ENCODE peak calls at places on chromosomes 4 and X, in seven cellular contexts. One of them, this sample, is unnamed.

GRCh38 chr4:26051278-26051677 is 137.3 kb downstream of the SMIM20 start:
- DNase-seq in upper lobe of left lung: no peak
- DNase-seq in fibroblast of mammary gland: no peak
- DNase-seq in psoas muscle: no peak
- DNase-seq in HCT116: no peak
- DNase-seq in HL-60: no peak
- DNase-seq in MM.1S: no peak
- DNase-seq in this sample: no peak

GRCh38 chrX:23525531-23525930 is 141.8 kb upstream of the PRDX4 start:
- DNase-seq in upper lobe of left lung: no peak
- DNase-seq in fibroblast of mammary gland: no peak
- DNase-seq in psoas muscle: no peak
- DNase-seq in HCT116: no peak
- DNase-seq in HL-60: no peak
- DNase-seq in MM.1S: no peak
- DNase-seq in this sample: no peak

GRCh38 chr4:25792200-25792791 is 70.5 kb downstream of the SEL1L3 start:
- DNase-seq in upper lobe of left lung: peak; percentile 61
- DNase-seq in fibroblast of mammary gland: no peak
- DNase-seq in psoas muscle: no peak
- DNase-seq in HCT116: peak; percentile 51
- DNase-seq in HL-60: peak; percentile 26
- DNase-seq in MM.1S: no peak
- DNase-seq in this sample: no peak

GRCh38 chr4:100682477-100683218 is 164.8 kb upstream of the EMCN start:
- DNase-seq in upper lobe of left lung: no peak
- DNase-seq in fibroblast of mammary gland: no peak
- DNase-seq in psoas muscle: no peak
- DNase-seq in HCT116: no peak
- DNase-seq in HL-60: no peak
- DNase-seq in MM.1S: no peak
- DNase-seq in this sample: no peak

GRCh38 chrX:101357166-101357795 is 8.7 kb upstream of the TIMM8A start:
- DNase-seq in upper lobe of left lung: no peak
- DNase-seq in fibroblast of mammary gland: peak; percentile 19
- DNase-seq in psoas muscle: no peak
- DNase-seq in HCT116: peak; percentile 18
- DNase-seq in HL-60: no peak
- DNase-seq in MM.1S: peak; percentile 33
- DNase-seq in this sample: no peak

GRCh38 chr4:143538979-143539669 is 25.6 kb downstream of the SMARCA5 start:
- DNase-seq in upper lobe of left lung: no peak
- DNase-seq in fibroblast of mammary gland: no peak
- DNase-seq in psoas muscle: no peak
- DNase-seq in HCT116: no peak
- DNase-seq in HL-60: no peak
- DNase-seq in MM.1S: peak; percentile 50
- DNase-seq in this sample: no peak

GRCh38 chr4:185017964-185018772 is at the start of gene HELT:
- DNase-seq in upper lobe of left lung: no peak
- DNase-seq in fibroblast of mammary gland: no peak
- DNase-seq in psoas muscle: no peak
- DNase-seq in HCT116: no peak
- DNase-seq in HL-60: no peak
- DNase-seq in MM.1S: no peak
- DNase-seq in this sample: no peak

GRCh38 chrX:153651540-153652079 is 4.6 kb downstream of the DUSP9 start:
- DNase-seq in upper lobe of left lung: no peak
- DNase-seq in fibroblast of mammary gland: no peak
- DNase-seq in psoas muscle: no peak
- DNase-seq in HCT116: no peak
- DNase-seq in HL-60: peak; percentile 13
- DNase-seq in MM.1S: no peak
- DNase-seq in this sample: no peak

GRCh38 chr4:119046263-119046662 is 89.4 kb upstream of the MYOZ2 start:
- DNase-seq in upper lobe of left lung: peak; percentile 68
- DNase-seq in fibroblast of mammary gland: no peak
- DNase-seq in psoas muscle: peak; percentile 80
- DNase-seq in HCT116: no peak
- DNase-seq in HL-60: no peak
- DNase-seq in MM.1S: peak; percentile 83
- DNase-seq in this sample: no peak

GRCh38 chrX:119236599-119237525 is 777 bp downstream of the PGRMC1 start:
- DNase-seq in upper lobe of left lung: peak; percentile 30
- DNase-seq in fibroblast of mammary gland: peak; percentile 68
- DNase-seq in psoas muscle: peak; percentile 24
- DNase-seq in HCT116: no peak
- DNase-seq in HL-60: peak; percentile 4
- DNase-seq in MM.1S: peak; percentile 28
- DNase-seq in this sample: no peak

GRCh38 chrX:20382518-20383291 is 116.0 kb upstream of the RPS6KA3 start:
- DNase-seq in upper lobe of left lung: no peak
- DNase-seq in fibroblast of mammary gland: no peak
- DNase-seq in psoas muscle: no peak
- DNase-seq in HCT116: no peak
- DNase-seq in HL-60: no peak
- DNase-seq in MM.1S: no peak
- DNase-seq in this sample: no peak

GRCh38 chrX:46582964-46583363 is 9.4 kb downstream of the CHST7 start:
- DNase-seq in upper lobe of left lung: no peak
- DNase-seq in fibroblast of mammary gland: peak; percentile 86
- DNase-seq in psoas muscle: no peak
- DNase-seq in HCT116: no peak
- DNase-seq in HL-60: no peak
- DNase-seq in MM.1S: no peak
- DNase-seq in this sample: peak; percentile 73

GRCh38 chr4:118410143-118410542 is 57.3 kb upstream of the PRSS12 start:
- DNase-seq in upper lobe of left lung: no peak
- DNase-seq in fibroblast of mammary gland: peak; percentile 55
- DNase-seq in psoas muscle: no peak
- DNase-seq in HCT116: no peak
- DNase-seq in HL-60: no peak
- DNase-seq in MM.1S: no peak
- DNase-seq in this sample: no peak

GRCh38 chr4:87188932-87189331 is 31.5 kb downstream of the KLHL8 start:
- DNase-seq in upper lobe of left lung: no peak
- DNase-seq in fibroblast of mammary gland: no peak
- DNase-seq in psoas muscle: no peak
- DNase-seq in HCT116: no peak
- DNase-seq in HL-60: peak; percentile 61
- DNase-seq in MM.1S: no peak
- DNase-seq in this sample: no peak

GRCh38 chr4:38266616-38267015 is 306.4 kb downstream of the PTTG2 start:
- DNase-seq in upper lobe of left lung: no peak
- DNase-seq in fibroblast of mammary gland: peak; percentile 32
- DNase-seq in psoas muscle: no peak
- DNase-seq in HCT116: peak; percentile 35
- DNase-seq in HL-60: no peak
- DNase-seq in MM.1S: no peak
- DNase-seq in this sample: no peak

GRCh38 chr4:8656711-8657380 is 64.3 kb downstream of the CPZ start:
- DNase-seq in upper lobe of left lung: no peak
- DNase-seq in fibroblast of mammary gland: no peak
- DNase-seq in psoas muscle: no peak
- DNase-seq in HCT116: no peak
- DNase-seq in HL-60: no peak
- DNase-seq in MM.1S: no peak
- DNase-seq in this sample: no peak

GRCh38 chr4:41384992-41385391 is 128.3 kb downstream of the UCHL1 start:
- DNase-seq in upper lobe of left lung: peak; percentile 81
- DNase-seq in fibroblast of mammary gland: no peak
- DNase-seq in psoas muscle: peak; percentile 66
- DNase-seq in HCT116: no peak
- DNase-seq in HL-60: no peak
- DNase-seq in MM.1S: no peak
- DNase-seq in this sample: no peak

GRCh38 chrX:104370089-104370488 is 115.4 kb upstream of the ESX1 start:
- DNase-seq in upper lobe of left lung: no peak
- DNase-seq in fibroblast of mammary gland: peak; percentile 18
- DNase-seq in psoas muscle: no peak
- DNase-seq in HCT116: peak; percentile 26
- DNase-seq in HL-60: no peak
- DNase-seq in MM.1S: no peak
- DNase-seq in this sample: no peak

GRCh38 chr4:59956366-59956765 is 1243.8 kb upstream of the ADGRL3 start:
- DNase-seq in upper lobe of left lung: no peak
- DNase-seq in fibroblast of mammary gland: no peak
- DNase-seq in psoas muscle: no peak
- DNase-seq in HCT116: no peak
- DNase-seq in HL-60: no peak
- DNase-seq in MM.1S: no peak
- DNase-seq in this sample: no peak

DNA sequence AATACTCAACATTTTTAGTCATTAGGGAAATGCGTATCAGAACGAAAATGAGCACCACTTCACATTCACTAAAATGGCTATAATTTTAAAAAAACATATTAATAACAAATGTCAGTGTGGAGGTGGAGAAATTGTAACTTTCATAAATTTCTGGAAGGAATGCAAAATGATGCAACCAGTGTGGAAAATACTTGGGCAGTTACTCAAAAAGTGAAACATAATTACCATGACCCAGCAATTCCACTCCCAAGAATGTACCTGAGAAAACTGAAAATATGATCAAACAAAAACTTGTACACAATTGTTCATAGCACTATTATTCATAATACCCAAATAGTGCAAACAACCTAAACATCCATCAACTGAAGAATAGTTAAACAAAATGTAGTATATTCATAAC is 76.1 kb upstream of the FAM241A start:
- DNase-seq in upper lobe of left lung: no peak
- DNase-seq in fibroblast of mammary gland: no peak
- DNase-seq in psoas muscle: no peak
- DNase-seq in HCT116: no peak
- DNase-seq in HL-60: no peak
- DNase-seq in MM.1S: no peak
- DNase-seq in this sample: no peak
- TF ChIP-seq CTCF in upper lobe of left lung: no peak
- TF ChIP-seq CTCF in fibroblast of mammary gland: no peak
- TF ChIP-seq CTCF in psoas muscle: no peak
- TF ChIP-seq CTCF in HCT116: no peak
- TF ChIP-seq CTCF in HL-60: no peak
- TF ChIP-seq CTCF in MM.1S: no peak
- TF ChIP-seq CTCF in this sample: no peak

GRCh38 chrX:129963729-129964128 is 18.7 kb upstream of the BCORL1 start:
- DNase-seq in upper lobe of left lung: no peak
- DNase-seq in fibroblast of mammary gland: no peak
- DNase-seq in psoas muscle: no peak
- DNase-seq in HCT116: no peak
- DNase-seq in HL-60: no peak
- DNase-seq in MM.1S: no peak
- DNase-seq in this sample: no peak

GRCh38 chrX:129965166-129965565 is 17.3 kb upstream of the BCORL1 start:
- DNase-seq in upper lobe of left lung: no peak
- DNase-seq in fibroblast of mammary gland: no peak
- DNase-seq in psoas muscle: no peak
- DNase-seq in HCT116: no peak
- DNase-seq in HL-60: no peak
- DNase-seq in MM.1S: no peak
- DNase-seq in this sample: no peak

GRCh38 chrX:129959493-129959832 is 23.0 kb upstream of the BCORL1 start:
- DNase-seq in upper lobe of left lung: no peak
- DNase-seq in fibroblast of mammary gland: peak; percentile 17
- DNase-seq in psoas muscle: no peak
- DNase-seq in HCT116: no peak
- DNase-seq in HL-60: no peak
- DNase-seq in MM.1S: no peak
- DNase-seq in this sample: no peak

GRCh38 chrX:129958814-129959492 is 23.5 kb upstream of the BCORL1 start:
- DNase-seq in upper lobe of left lung: no peak
- DNase-seq in fibroblast of mammary gland: no peak
- DNase-seq in psoas muscle: no peak
- DNase-seq in HCT116: no peak
- DNase-seq in HL-60: no peak
- DNase-seq in MM.1S: no peak
- DNase-seq in this sample: no peak

GRCh38 chrX:129961180-129962083 is 21.0 kb upstream of the BCORL1 start:
- DNase-seq in upper lobe of left lung: peak; percentile 88
- DNase-seq in fibroblast of mammary gland: no peak
- DNase-seq in psoas muscle: peak; percentile 49
- DNase-seq in HCT116: peak; percentile 12
- DNase-seq in HL-60: peak; percentile 78
- DNase-seq in MM.1S: peak; percentile 89
- DNase-seq in this sample: no peak
- H3K4me3 ChIP-seq in upper lobe of left lung: peak overlapping the region; percentile 37
- H3K4me3 ChIP-seq in fibroblast of mammary gland: no peak overlapping the region
- H3K4me3 ChIP-seq in psoas muscle: peak overlapping the region; percentile 28
- H3K4me3 ChIP-seq in HCT116: peak overlapping the region; percentile 51
- H3K4me3 ChIP-seq in HL-60: no peak overlapping the region
- H3K4me3 ChIP-seq in MM.1S: peak overlapping the region; percentile 51
- H3K4me3 ChIP-seq in this sample: peak overlapping the region; percentile 25

GRCh38 chrX:25432396-25432795 is 416.6 kb upstream of the ARX start:
- DNase-seq in upper lobe of left lung: no peak
- DNase-seq in fibroblast of mammary gland: no peak
- DNase-seq in psoas muscle: no peak
- DNase-seq in HCT116: no peak
- DNase-seq in HL-60: no peak
- DNase-seq in MM.1S: no peak
- DNase-seq in this sample: no peak

GRCh38 chrX:25433307-25433706 is 417.5 kb upstream of the ARX start:
- DNase-seq in upper lobe of left lung: no peak
- DNase-seq in fibroblast of mammary gland: no peak
- DNase-seq in psoas muscle: no peak
- DNase-seq in HCT116: no peak
- DNase-seq in HL-60: no peak
- DNase-seq in MM.1S: no peak
- DNase-seq in this sample: no peak

GRCh38 chrX:25427873-25428555 is 412.2 kb upstream of the ARX start:
- DNase-seq in upper lobe of left lung: no peak
- DNase-seq in fibroblast of mammary gland: no peak
- DNase-seq in psoas muscle: no peak
- DNase-seq in HCT116: no peak
- DNase-seq in HL-60: no peak
- DNase-seq in MM.1S: no peak
- DNase-seq in this sample: no peak
- TF ChIP-seq CTCF in upper lobe of left lung: no peak
- TF ChIP-seq CTCF in fibroblast of mammary gland: no peak
- TF ChIP-seq CTCF in psoas muscle: no peak
- TF ChIP-seq CTCF in HCT116: peak; percentile 48
- TF ChIP-seq CTCF in HL-60: no peak
- TF ChIP-seq CTCF in MM.1S: no peak
- TF ChIP-seq CTCF in this sample: no peak

DNA sequence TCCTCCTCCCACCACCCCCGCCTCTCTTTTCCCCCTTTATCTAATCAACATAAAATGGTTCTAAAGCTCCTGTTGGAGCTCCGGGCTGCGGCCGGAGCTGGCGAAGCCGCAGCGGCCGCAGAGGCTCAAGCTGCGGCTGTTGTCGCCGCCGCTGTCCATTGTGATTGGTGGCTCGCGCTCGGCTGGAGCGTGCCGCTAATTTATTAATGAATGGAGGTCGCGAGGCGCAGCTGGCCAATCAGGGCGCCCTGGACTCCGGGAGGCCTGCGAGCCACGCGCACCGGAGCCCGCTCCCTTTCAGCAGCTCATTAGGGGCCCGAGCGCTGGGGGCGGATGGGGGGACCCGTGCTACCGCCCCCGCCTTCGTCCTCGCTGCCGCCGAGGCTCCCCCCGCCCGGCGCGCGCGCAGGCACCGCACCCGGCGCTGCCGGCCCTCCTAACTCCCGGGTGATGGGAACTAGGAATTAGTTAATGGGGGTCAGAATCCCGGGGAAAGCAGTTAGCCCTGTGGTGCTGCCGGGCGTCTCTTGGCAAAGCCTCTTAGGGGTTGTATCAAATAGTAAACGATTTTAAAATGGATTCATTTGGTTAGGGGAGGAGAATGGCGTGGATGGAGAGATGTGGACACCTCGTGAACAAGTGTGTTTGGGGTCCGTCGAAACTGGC is 554 bp upstream of the NEUROG2 start:
- DNase-seq in upper lobe of left lung: no peak
- DNase-seq in fibroblast of mammary gland: no peak
- DNase-seq in psoas muscle: peak; percentile 21
- DNase-seq in HCT116: no peak
- DNase-seq in HL-60: no peak
- DNase-seq in MM.1S: peak; percentile 54
- DNase-seq in this sample: no peak
- H3K4me3 ChIP-seq in upper lobe of left lung: peak overlapping the region; percentile 58
- H3K4me3 ChIP-seq in fibroblast of mammary gland: peak overlapping the region; percentile 6
- H3K4me3 ChIP-seq in psoas muscle: peak overlapping the region; percentile 77
- H3K4me3 ChIP-seq in HCT116: peak overlapping the region; percentile 65
- H3K4me3 ChIP-seq in HL-60: peak overlapping the region; percentile 53
- H3K4me3 ChIP-seq in MM.1S: peak overlapping the region; percentile 71
- H3K4me3 ChIP-seq in this sample: no peak overlapping the region